ENCODE peak calls at places on chromosomes 5 and 9, in four cellular contexts. L is AG10803; J is activated CD4-positive, alpha-beta T cell treated with anti-CD3 and anti-CD28 coated beads, Interleukin-2, amount 50 U/mL, for 1 hour; E is skeletal muscle cell. B is an unnamed sample.

GRCh38 chr5:92313385-92313784 is 930.3 kb upstream of the ARRDC3 start:
- DNase-seq in E (no peak), L (no peak), J (no peak), B (no peak)

GRCh38 chr5:158276692-158277091 is 417.7 kb upstream of the CLINT1 start:
- DNase-seq in L (no peak), E (no peak), J (no peak), B (no peak)

GRCh38 chr5:16894236-16895057 is 41.6 kb downstream of the MYO10 start:
- DNase-seq in L (peak), J (no peak), E (peak), B (peak)

GRCh38 chr5:136079195-136079985 is 50.6 kb downstream of the TGFBI start:
- DNase-seq in J (no peak), E (no peak), L (no peak), B (no peak)

GRCh38 chr9:136481558-136481957 is 1.3 kb downstream of the SEC16A start:
- DNase-seq in L (no peak), E (no peak), J (no peak), B (no peak)

GRCh38 chr5:1152771-1153282 is 41.0 kb upstream of the SLC12A7 start:
- DNase-seq in J (no peak), E (no peak), L (peak), B (no peak)

GRCh38 chr9:2600307-2600706 is 21.3 kb upstream of the VLDLR start:
- DNase-seq in E (no peak), J (no peak), L (no peak), B (no peak)

GRCh38 chr9:128203024-128203841 is at the start of gene DNM1:
- DNase-seq in E (no peak), L (peak), J (peak), B (no peak)

GRCh38 chr5:139975942-139976341 is 67.2 kb downstream of the NRG2 start:
- DNase-seq in J (no peak), E (no peak), L (no peak), B (no peak)

GRCh38 chr5:68644971-68645370 is 429.4 kb downstream of the PIK3R1 start:
- DNase-seq in J (no peak), L (no peak), E (no peak), B (no peak)

GRCh38 chr9:136860933-136861873 is 4.9 kb downstream of the EDF1 start:
- DNase-seq in J (no peak), L (no peak), E (no peak), B (no peak)

GRCh38 chr5:180194410-180195345 is 14.3 kb downstream of the RASGEF1C start:
- DNase-seq in E (no peak), J (no peak), L (no peak), B (no peak)

GRCh38 chr5:97044057-97044456 is 98.4 kb downstream of the LIX1 start:
- DNase-seq in L (no peak), E (no peak), J (no peak), B (no peak)

GRCh38 chr5:160685695-160686094 is 166.3 kb downstream of the ATP10B start:
- DNase-seq in J (no peak), E (no peak), L (no peak), B (no peak)

GRCh38 chr5:177089146-177089545 is 2.4 kb downstream of the FGFR4 start:
- DNase-seq in J (no peak), E (no peak), L (peak), B (no peak)

GRCh38 chr5:6781711-6782110 is 68.5 kb downstream of the TENT4A start:
- DNase-seq in L (peak), E (no peak), J (no peak), B (peak)

GRCh38 chr9:109730228-109730627 is 49.8 kb upstream of the PALM2AKAP2 start:
- DNase-seq in L (peak), J (no peak), E (no peak), B (no peak)

GRCh38 chr5:14332746-14333145 is 189.6 kb downstream of the TRIO start:
- DNase-seq in J (no peak), L (no peak), E (no peak), B (no peak)

GRCh38 chr5:173881811-173882575 is 6.2 kb upstream of the CPEB4 start:
- DNase-seq in J (no peak), E (no peak), L (no peak), B (no peak)

GRCh38 chr5:180829711-180830110 is 27.1 kb upstream of the MGAT1 start:
- DNase-seq in E (no peak), J (no peak), L (no peak), B (no peak)

GRCh38 chr9:21590058-21590996 is 108.2 kb upstream of the IFNE start:
- DNase-seq in L (no peak), J (no peak), E (no peak), B (no peak)

GRCh38 chr9:34374905-34375552 is 1.7 kb downstream of the MYORG start:
- DNase-seq in J (no peak), E (no peak), L (no peak), B (no peak)

GRCh38 chr9:96674914-96675538 is 19.9 kb upstream of the PRXL2C start:
- DNase-seq in E (no peak), L (peak), J (no peak), B (no peak)

GRCh38 chr9:85527331-85528015 is 214.3 kb downstream of the AGTPBP1 start:
- DNase-seq in J (no peak), E (no peak), L (no peak), B (no peak)

GRCh38 chr9:21709464-21710058 is 92.9 kb upstream of the MTAP start:
- DNase-seq in L (peak), E (no peak), J (peak), B (no peak)

GRCh38 chr5:143213851-143214363 is 189.6 kb downstream of the NR3C1 start:
- DNase-seq in L (peak), E (no peak), J (no peak), B (no peak)

GRCh38 chr9:89676281-89676680 is 71.5 kb downstream of the GADD45G start:
- DNase-seq in E (no peak), L (no peak), J (no peak), B (no peak)

GRCh38 chr9:14423816-14424261 is 109.9 kb upstream of the NFIB start:
- DNase-seq in L (peak), E (peak), J (no peak), B (peak)

GRCh38 chr5:108122701-108123100 is 259.2 kb downstream of the FBXL17 start:
- DNase-seq in E (no peak), L (peak), J (no peak), B (no peak)

GRCh38 chr9:131518553-131518952 is 12.5 kb downstream of the UCK1 start:
- DNase-seq in E (no peak), L (no peak), J (no peak), B (no peak)

GRCh38 chr5:149492781-149493180 is 58.5 kb downstream of the CSNK1A1 start:
- DNase-seq in J (no peak), L (no peak), E (no peak), B (no peak)

GRCh38 chr9:81264516-81264915 is 424.8 kb downstream of the TLE1 start:
- DNase-seq in E (peak), J (no peak), L (no peak), B (peak)

GRCh38 chr5:95524423-95524822 is 30.4 kb downstream of the SKIC3 start:
- DNase-seq in L (no peak), E (no peak), J (no peak), B (no peak)

GRCh38 chr5:34054330-34054729 is 11.3 kb upstream of the C1QTNF3 start:
- DNase-seq in E (no peak), J (no peak), L (no peak), B (no peak)

GRCh38 chr5:37569466-37569865 is 190.3 kb downstream of the WDR70 start:
- DNase-seq in J (no peak), L (no peak), E (no peak), B (no peak)